ENCODE peak calls at places on chromosomes 4 and X, in five cellular contexts. N, X, T, M and F are unnamed samples.

GRCh38 chr4:2436761-2437474 is 18.2 kb downstream of the CFAP99 start:
- DNase-seq in T (no peak), N (no peak), M (no peak), X (no peak), F (no peak)

GRCh38 chr4:179989975-179990374 is 2253.2 kb upstream of the TENM3 start:
- DNase-seq in T (no peak), N (no peak), X (no peak), M (no peak), F (no peak)

GRCh38 chr4:60945641-60946040 is 254.5 kb upstream of the ADGRL3 start:
- DNase-seq in T (peak; percentile 18), X (no peak), N (no peak), M (no peak), F (no peak)

GRCh38 chr4:40699648-40700047 is 50.1 kb upstream of the NSUN7 start:
- DNase-seq in X (no peak), M (no peak), T (peak; percentile 35), N (peak; percentile 56), F (no peak)

GRCh38 chr4:663438-664428 is 10.3 kb downstream of the ATP5ME start:
- DNase-seq in N (no peak), T (no peak), M (no peak), X (peak; percentile 82), F (no peak)

GRCh38 chr4:65227628-65228027 is 442.7 kb downstream of the EPHA5 start:
- DNase-seq in T (no peak), M (no peak), N (no peak), X (no peak), F (no peak)

GRCh38 chr4:5995901-5996623 is 22.2 kb downstream of the C4orf50 start:
- DNase-seq in M (no peak), N (no peak), T (no peak), X (peak; percentile 27), F (no peak)

GRCh38 chrX:69073721-69074120 is 91.5 kb downstream of the PJA1 start:
- DNase-seq in T (no peak), N (no peak), M (no peak), X (no peak), F (no peak)

GRCh38 chr4:82555279-82555678 is 6.5 kb downstream of the TMEM150C start:
- DNase-seq in X (no peak), M (no peak), T (no peak), N (no peak), F (no peak)

GRCh38 chr4:83150563-83151330 is 36.2 kb upstream of the PLAC8 start:
- DNase-seq in M (no peak), T (no peak), N (no peak), X (no peak), F (no peak)

GRCh38 chr4:19739101-19739651 is 512.5 kb upstream of the SLIT2 start:
- DNase-seq in N (peak; percentile 95), M (no peak), X (no peak), T (peak; percentile 88), F (no peak)

GRCh38 chrX:38675856-38676255 is 114.5 kb downstream of the TSPAN7 start:
- DNase-seq in M (no peak), N (no peak), X (no peak), T (peak; percentile 5), F (no peak)

GRCh38 chr4:155708782-155709181 is 42.1 kb downstream of the GUCY1A1 start:
- DNase-seq in M (no peak), X (no peak), T (no peak), N (no peak), F (no peak)
- H3K14ac ChIP-seq in M (no peak overlapping the region), X (no peak overlapping the region), T (no peak overlapping the region), N (no peak overlapping the region), F (no peak overlapping the region)

DNA sequence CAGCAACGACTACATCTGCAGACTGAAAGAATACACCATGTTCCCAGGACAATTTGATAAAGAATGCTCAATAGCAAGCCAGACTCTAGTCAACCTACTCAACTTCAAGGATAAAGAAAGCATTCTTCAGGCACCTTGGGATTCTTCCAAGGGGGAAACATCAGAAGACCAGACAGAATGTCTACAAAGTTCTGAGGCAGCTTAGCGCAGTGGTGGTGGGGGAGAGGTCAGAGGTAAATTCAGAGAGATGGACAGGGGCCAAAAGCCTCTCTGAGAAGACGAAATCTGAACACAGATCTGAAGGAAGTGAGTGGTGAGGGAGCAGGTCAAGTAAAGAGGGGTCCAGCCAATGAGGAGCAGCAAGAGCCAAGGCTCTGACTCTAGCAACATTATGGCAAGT is 27.6 kb upstream of the IRAK1 start:
- DNase-seq in T (no peak), M (no peak), X (no peak), N (peak; percentile 17), F (no peak)
- H3K27ac ChIP-seq in T (no peak overlapping the region), M (no peak overlapping the region), X (no peak overlapping the region), N (peak overlapping the region; percentile 73), F (no peak overlapping the region)

GRCh38 chrX:21375795-21376069 is 1.5 kb downstream of the CNKSR2 start:
- DNase-seq in N (no peak), X (no peak), T (no peak), M (no peak), F (peak; percentile 14)

GRCh38 chrX:21373001-21373400 is 1.2 kb upstream of the CNKSR2 start:
- DNase-seq in X (no peak), N (no peak), M (no peak), T (no peak), F (no peak)

GRCh38 chrX:21374994-21375794 is 976 bp downstream of the CNKSR2 start:
- DNase-seq in X (peak; percentile 31), M (no peak), N (no peak), T (no peak), F (peak; percentile 0)

GRCh38 chrX:21373637-21374162 is 518 bp upstream of the CNKSR2 start:
- DNase-seq in N (no peak), T (no peak), M (no peak), X (peak; percentile 28), F (no peak)

GRCh38 chrX:21374163-21374993 is at the start of gene CNKSR2:
- DNase-seq in M (no peak), X (peak; percentile 83), N (peak; percentile 3), T (peak; percentile 28), F (peak; percentile 79)
- H3K14ac ChIP-seq in M (no peak within 1 kb of the TSS), X (peak within 1 kb of the TSS; percentile 70), N (no peak within 1 kb of the TSS), T (no peak within 1 kb of the TSS), F (peak within 1 kb of the TSS; percentile 82)

GRCh38 chrX:41047878-41048534 is 37.2 kb upstream of the USP9X start:
- DNase-seq in T (no peak), X (no peak), M (no peak), N (no peak), F (no peak)
- H3K27ac ChIP-seq in T (no peak overlapping the region), X (no peak overlapping the region), M (no peak overlapping the region), N (no peak overlapping the region), F (no peak overlapping the region)

GRCh38 chrX:23742693-23743622 is at the start of gene ACOT9:
- DNase-seq in M (peak; percentile 56), X (peak; percentile 96), N (peak; percentile 95), T (peak; percentile 96), F (peak; percentile 69)
- H3K14ac ChIP-seq in M (no peak within 1 kb of the TSS), X (no peak within 1 kb of the TSS), N (peak within 1 kb of the TSS; percentile 94), T (no peak within 1 kb of the TSS), F (peak within 1 kb of the TSS; percentile 8)

DNA sequence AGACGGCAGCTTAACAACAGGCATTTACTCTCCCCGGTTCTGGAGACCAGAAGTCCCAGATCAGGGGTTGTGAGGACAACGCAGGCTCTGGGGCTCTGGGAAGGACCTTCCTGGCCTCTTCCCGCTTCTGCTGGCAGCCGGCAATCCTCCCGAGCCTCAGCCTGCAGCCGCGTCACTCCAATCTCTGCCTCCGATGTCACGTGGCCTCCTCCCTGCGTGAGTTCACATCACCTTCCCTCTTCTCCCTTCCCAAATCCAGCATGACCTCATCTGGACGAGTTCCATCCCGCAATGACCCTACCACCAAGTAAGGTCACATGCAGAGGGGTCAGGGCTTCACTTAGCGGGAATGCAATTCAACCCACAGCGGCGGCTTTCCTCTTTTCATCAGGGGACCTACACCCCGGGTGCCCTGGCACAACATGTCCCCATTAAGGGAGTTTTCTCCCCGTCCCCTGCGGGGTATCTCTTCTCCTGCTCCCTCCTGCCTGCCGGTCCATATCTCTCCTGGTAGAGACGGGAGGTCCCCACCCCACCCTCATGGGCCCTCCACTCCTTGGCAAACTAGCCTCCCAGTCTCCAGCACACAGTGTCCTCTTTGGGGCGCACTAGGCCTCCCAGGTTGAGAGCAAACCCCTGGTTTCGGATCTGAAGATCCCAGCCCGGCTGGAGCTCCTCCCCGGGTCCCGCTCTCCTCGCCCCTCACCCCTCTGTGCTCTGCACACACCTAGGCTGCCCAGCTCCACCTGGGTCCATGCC is 25.5 kb downstream of the ABLIM2 start:
- DNase-seq in X (no peak), M (no peak), T (no peak), N (no peak), F (no peak)
- H3K27ac ChIP-seq in X (no peak overlapping the region), M (no peak overlapping the region), T (no peak overlapping the region), N (no peak overlapping the region), F (no peak overlapping the region)